ENCODE peak calls at places on chromosomes 2 and 18, in ten cellular contexts. One of them, this sample, is unnamed.

GRCh38 chr2:187150667-187151066 is 297.4 kb downstream of the CALCRL start:
- DNase-seq in A673: no peak
- DNase-seq in neural progenitor cell: no peak
- DNase-seq in esophagus squamous epithelium: no peak
- DNase-seq in thoracic aorta: no peak
- DNase-seq in fibroblast of lung: peak
- DNase-seq in BE2C: no peak
- DNase-seq in HFFc6: no peak
- DNase-seq in GM06990: no peak
- DNase-seq in right lobe of liver: no peak
- DNase-seq in this sample: no peak

GRCh38 chr18:74692367-74693013 is 94.8 kb downstream of the ZNF407 start:
- DNase-seq in A673: no peak
- DNase-seq in neural progenitor cell: no peak
- DNase-seq in esophagus squamous epithelium: no peak
- DNase-seq in thoracic aorta: no peak
- DNase-seq in fibroblast of lung: no peak
- DNase-seq in BE2C: no peak
- DNase-seq in HFFc6: no peak
- DNase-seq in GM06990: no peak
- DNase-seq in right lobe of liver: no peak
- DNase-seq in this sample: no peak

GRCh38 chr2:10864888-10865551 is 46.7 kb upstream of the KCNF1 start:
- DNase-seq in A673: no peak
- DNase-seq in neural progenitor cell: no peak
- DNase-seq in esophagus squamous epithelium: no peak
- DNase-seq in thoracic aorta: no peak
- DNase-seq in fibroblast of lung: no peak
- DNase-seq in BE2C: no peak
- DNase-seq in HFFc6: no peak
- DNase-seq in GM06990: peak
- DNase-seq in right lobe of liver: no peak
- DNase-seq in this sample: peak

GRCh38 chr18:24727685-24728084 is 267.2 kb downstream of the HRH4 start:
- DNase-seq in A673: no peak
- DNase-seq in neural progenitor cell: peak
- DNase-seq in esophagus squamous epithelium: no peak
- DNase-seq in thoracic aorta: no peak
- DNase-seq in fibroblast of lung: no peak
- DNase-seq in BE2C: no peak
- DNase-seq in HFFc6: no peak
- DNase-seq in GM06990: no peak
- DNase-seq in right lobe of liver: no peak
- DNase-seq in this sample: no peak

GRCh38 chr2:164896634-164897033 is 55.0 kb upstream of the COBLL1 start:
- DNase-seq in A673: peak
- DNase-seq in neural progenitor cell: no peak
- DNase-seq in esophagus squamous epithelium: no peak
- DNase-seq in thoracic aorta: no peak
- DNase-seq in fibroblast of lung: peak
- DNase-seq in BE2C: no peak
- DNase-seq in HFFc6: peak
- DNase-seq in GM06990: no peak
- DNase-seq in right lobe of liver: no peak
- DNase-seq in this sample: no peak

GRCh38 chr18:34913837-34914755 is 127.1 kb upstream of the MAPRE2 start:
- DNase-seq in A673: no peak
- DNase-seq in neural progenitor cell: no peak
- DNase-seq in esophagus squamous epithelium: no peak
- DNase-seq in thoracic aorta: no peak
- DNase-seq in fibroblast of lung: peak
- DNase-seq in BE2C: no peak
- DNase-seq in HFFc6: no peak
- DNase-seq in GM06990: no peak
- DNase-seq in right lobe of liver: no peak
- DNase-seq in this sample: no peak

GRCh38 chr2:1907849-1908533 is 163.7 kb upstream of the PXDN start:
- DNase-seq in A673: no peak
- DNase-seq in neural progenitor cell: no peak
- DNase-seq in esophagus squamous epithelium: no peak
- DNase-seq in thoracic aorta: no peak
- DNase-seq in fibroblast of lung: no peak
- DNase-seq in BE2C: peak
- DNase-seq in HFFc6: no peak
- DNase-seq in GM06990: no peak
- DNase-seq in right lobe of liver: no peak
- DNase-seq in this sample: no peak

GRCh38 chr2:69082430-69082997 is 69.5 kb downstream of the ANTXR1 start:
- DNase-seq in A673: peak
- DNase-seq in neural progenitor cell: no peak
- DNase-seq in esophagus squamous epithelium: no peak
- DNase-seq in thoracic aorta: no peak
- DNase-seq in fibroblast of lung: peak
- DNase-seq in BE2C: peak
- DNase-seq in HFFc6: peak
- DNase-seq in GM06990: no peak
- DNase-seq in right lobe of liver: no peak
- DNase-seq in this sample: no peak

GRCh38 chr2:173109253-173110188 is 33.9 kb downstream of the MAP3K20 start:
- DNase-seq in A673: no peak
- DNase-seq in neural progenitor cell: no peak
- DNase-seq in esophagus squamous epithelium: no peak
- DNase-seq in thoracic aorta: no peak
- DNase-seq in fibroblast of lung: peak
- DNase-seq in BE2C: no peak
- DNase-seq in HFFc6: peak
- DNase-seq in GM06990: no peak
- DNase-seq in right lobe of liver: no peak
- DNase-seq in this sample: no peak

GRCh38 chr2:142786922-142787702 is 90.4 kb upstream of the KYNU start:
- DNase-seq in A673: peak
- DNase-seq in neural progenitor cell: no peak
- DNase-seq in esophagus squamous epithelium: no peak
- DNase-seq in thoracic aorta: no peak
- DNase-seq in fibroblast of lung: no peak
- DNase-seq in BE2C: no peak
- DNase-seq in HFFc6: no peak
- DNase-seq in GM06990: no peak
- DNase-seq in right lobe of liver: no peak
- DNase-seq in this sample: no peak

GRCh38 chr2:113274427-113274826 is 4.3 kb downstream of the PAX8 start:
- DNase-seq in A673: no peak
- DNase-seq in neural progenitor cell: no peak
- DNase-seq in esophagus squamous epithelium: no peak
- DNase-seq in thoracic aorta: no peak
- DNase-seq in fibroblast of lung: no peak
- DNase-seq in BE2C: no peak
- DNase-seq in HFFc6: no peak
- DNase-seq in GM06990: no peak
- DNase-seq in right lobe of liver: no peak
- DNase-seq in this sample: no peak

GRCh38 chr2:113272463-113272862 is 6.3 kb downstream of the PAX8 start:
- DNase-seq in A673: no peak
- DNase-seq in neural progenitor cell: no peak
- DNase-seq in esophagus squamous epithelium: no peak
- DNase-seq in thoracic aorta: no peak
- DNase-seq in fibroblast of lung: no peak
- DNase-seq in BE2C: no peak
- DNase-seq in HFFc6: no peak
- DNase-seq in GM06990: no peak
- DNase-seq in right lobe of liver: no peak
- DNase-seq in this sample: no peak

GRCh38 chr2:113276216-113276905 is 2.4 kb downstream of the PAX8 start:
- DNase-seq in A673: no peak
- DNase-seq in neural progenitor cell: peak
- DNase-seq in esophagus squamous epithelium: no peak
- DNase-seq in thoracic aorta: no peak
- DNase-seq in fibroblast of lung: no peak
- DNase-seq in BE2C: no peak
- DNase-seq in HFFc6: no peak
- DNase-seq in GM06990: no peak
- DNase-seq in right lobe of liver: no peak
- DNase-seq in this sample: no peak

GRCh38 chr2:113275556-113276215 is 3.0 kb downstream of the PAX8 start:
- DNase-seq in A673: no peak
- DNase-seq in neural progenitor cell: peak
- DNase-seq in esophagus squamous epithelium: no peak
- DNase-seq in thoracic aorta: no peak
- DNase-seq in fibroblast of lung: no peak
- DNase-seq in BE2C: no peak
- DNase-seq in HFFc6: no peak
- DNase-seq in GM06990: no peak
- DNase-seq in right lobe of liver: no peak
- DNase-seq in this sample: no peak

GRCh38 chr2:113273031-113273551 is 5.6 kb downstream of the PAX8 start:
- DNase-seq in A673: peak
- DNase-seq in neural progenitor cell: peak
- DNase-seq in esophagus squamous epithelium: no peak
- DNase-seq in thoracic aorta: no peak
- DNase-seq in fibroblast of lung: peak
- DNase-seq in BE2C: no peak
- DNase-seq in HFFc6: peak
- DNase-seq in GM06990: no peak
- DNase-seq in right lobe of liver: no peak
- DNase-seq in this sample: peak
- TF ChIP-seq CTCF in A673: no peak
- TF ChIP-seq CTCF in neural progenitor cell: peak
- TF ChIP-seq CTCF in esophagus squamous epithelium: no peak
- TF ChIP-seq CTCF in thoracic aorta: no peak
- TF ChIP-seq CTCF in fibroblast of lung: no peak
- TF ChIP-seq CTCF in BE2C: no peak
- TF ChIP-seq CTCF in HFFc6: no peak
- TF ChIP-seq CTCF in GM06990: peak
- TF ChIP-seq CTCF in right lobe of liver: no peak
- TF ChIP-seq CTCF in this sample: no peak

GRCh38 chr18:5556317-5556974 is 12.6 kb upstream of the EPB41L3 start:
- DNase-seq in A673: no peak
- DNase-seq in neural progenitor cell: no peak
- DNase-seq in esophagus squamous epithelium: no peak
- DNase-seq in thoracic aorta: no peak
- DNase-seq in fibroblast of lung: peak
- DNase-seq in BE2C: no peak
- DNase-seq in HFFc6: no peak
- DNase-seq in GM06990: no peak
- DNase-seq in right lobe of liver: no peak
- DNase-seq in this sample: no peak
- TF ChIP-seq CTCF in A673: no peak
- TF ChIP-seq CTCF in neural progenitor cell: no peak
- TF ChIP-seq CTCF in esophagus squamous epithelium: no peak
- TF ChIP-seq CTCF in thoracic aorta: no peak
- TF ChIP-seq CTCF in fibroblast of lung: no peak
- TF ChIP-seq CTCF in BE2C: no peak
- TF ChIP-seq CTCF in HFFc6: no peak
- TF ChIP-seq CTCF in GM06990: no peak
- TF ChIP-seq CTCF in right lobe of liver: no peak
- TF ChIP-seq CTCF in this sample: no peak

GRCh38 chr2:72574886-72575285 is 250.9 kb downstream of the EXOC6B start:
- DNase-seq in A673: no peak
- DNase-seq in neural progenitor cell: no peak
- DNase-seq in esophagus squamous epithelium: no peak
- DNase-seq in thoracic aorta: no peak
- DNase-seq in fibroblast of lung: no peak
- DNase-seq in BE2C: no peak
- DNase-seq in HFFc6: no peak
- DNase-seq in GM06990: no peak
- DNase-seq in right lobe of liver: no peak
- DNase-seq in this sample: no peak

GRCh38 chr2:72576459-72576858 is 249.4 kb downstream of the EXOC6B start:
- DNase-seq in A673: peak
- DNase-seq in neural progenitor cell: no peak
- DNase-seq in esophagus squamous epithelium: no peak
- DNase-seq in thoracic aorta: no peak
- DNase-seq in fibroblast of lung: no peak
- DNase-seq in BE2C: no peak
- DNase-seq in HFFc6: no peak
- DNase-seq in GM06990: no peak
- DNase-seq in right lobe of liver: no peak
- DNase-seq in this sample: no peak

GRCh38 chr2:72579595-72580180 is 246.1 kb downstream of the EXOC6B start:
- DNase-seq in A673: peak
- DNase-seq in neural progenitor cell: peak
- DNase-seq in esophagus squamous epithelium: no peak
- DNase-seq in thoracic aorta: no peak
- DNase-seq in fibroblast of lung: peak
- DNase-seq in BE2C: no peak
- DNase-seq in HFFc6: peak
- DNase-seq in GM06990: no peak
- DNase-seq in right lobe of liver: no peak
- DNase-seq in this sample: peak

GRCh38 chr2:72573232-72573631 is 252.6 kb downstream of the EXOC6B start:
- DNase-seq in A673: no peak
- DNase-seq in neural progenitor cell: no peak
- DNase-seq in esophagus squamous epithelium: no peak
- DNase-seq in thoracic aorta: no peak
- DNase-seq in fibroblast of lung: no peak
- DNase-seq in BE2C: no peak
- DNase-seq in HFFc6: peak
- DNase-seq in GM06990: no peak
- DNase-seq in right lobe of liver: no peak
- DNase-seq in this sample: no peak

DNA sequence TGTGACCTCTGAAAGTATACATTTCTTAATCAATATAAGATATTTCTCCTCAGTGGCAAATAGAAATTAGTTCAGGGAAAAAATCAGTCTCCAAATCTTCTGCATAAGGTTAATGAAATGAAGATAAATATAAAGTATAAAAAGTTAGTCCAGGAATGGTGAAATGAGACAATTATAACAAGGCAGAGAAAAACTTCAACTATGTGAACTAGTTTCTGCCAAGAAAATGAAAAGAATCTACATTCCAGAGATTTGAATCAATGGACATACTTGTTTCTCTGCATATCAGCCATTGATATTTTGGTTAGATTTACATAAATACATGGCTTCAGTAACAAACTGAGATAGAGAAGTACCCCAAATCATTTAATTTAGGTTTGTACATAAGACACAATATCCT is 249.0 kb downstream of the EXOC6B start:
- DNase-seq in A673: no peak
- DNase-seq in neural progenitor cell: no peak
- DNase-seq in esophagus squamous epithelium: no peak
- DNase-seq in thoracic aorta: no peak
- DNase-seq in fibroblast of lung: peak
- DNase-seq in BE2C: no peak
- DNase-seq in HFFc6: peak
- DNase-seq in GM06990: no peak
- DNase-seq in right lobe of liver: no peak
- DNase-seq in this sample: no peak
- TF ChIP-seq CTCF in A673: no peak
- TF ChIP-seq CTCF in neural progenitor cell: no peak
- TF ChIP-seq CTCF in esophagus squamous epithelium: no peak
- TF ChIP-seq CTCF in thoracic aorta: no peak
- TF ChIP-seq CTCF in fibroblast of lung: no peak
- TF ChIP-seq CTCF in BE2C: no peak
- TF ChIP-seq CTCF in HFFc6: no peak
- TF ChIP-seq CTCF in GM06990: no peak
- TF ChIP-seq CTCF in right lobe of liver: no peak
- TF ChIP-seq CTCF in this sample: no peak

DNA sequence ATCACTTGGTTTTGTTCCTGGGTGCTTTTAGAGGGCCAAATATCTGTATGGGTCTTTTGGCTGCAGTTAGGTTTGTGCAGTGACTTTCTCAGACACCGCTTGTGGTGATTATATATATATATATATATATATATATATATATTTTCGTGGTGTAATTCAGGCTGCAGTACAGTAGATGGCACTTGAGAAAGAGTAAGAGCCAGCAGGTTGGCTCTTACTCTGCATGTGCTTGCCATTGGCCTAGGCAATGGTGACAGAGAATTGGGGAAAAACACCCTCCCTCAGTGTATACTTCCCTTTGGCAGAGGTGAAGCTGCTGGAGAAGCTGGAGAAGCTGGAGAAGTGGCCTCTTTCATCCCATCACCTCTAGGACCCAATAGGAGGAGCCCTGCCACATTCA is 22.2 kb upstream of the MYL1 start:
- DNase-seq in A673: peak
- DNase-seq in neural progenitor cell: no peak
- DNase-seq in esophagus squamous epithelium: no peak
- DNase-seq in thoracic aorta: no peak
- DNase-seq in fibroblast of lung: no peak
- DNase-seq in BE2C: no peak
- DNase-seq in HFFc6: no peak
- DNase-seq in GM06990: no peak
- DNase-seq in right lobe of liver: no peak
- DNase-seq in this sample: no peak
- TF ChIP-seq CTCF in A673: no peak
- TF ChIP-seq CTCF in neural progenitor cell: no peak
- TF ChIP-seq CTCF in esophagus squamous epithelium: no peak
- TF ChIP-seq CTCF in thoracic aorta: no peak
- TF ChIP-seq CTCF in fibroblast of lung: no peak
- TF ChIP-seq CTCF in BE2C: no peak
- TF ChIP-seq CTCF in HFFc6: no peak
- TF ChIP-seq CTCF in GM06990: no peak
- TF ChIP-seq CTCF in right lobe of liver: no peak
- TF ChIP-seq CTCF in this sample: no peak

This sample was measured in GM13976.